ENCODE peak calls at places on chromosome 9, in seven cellular contexts. V is psoas muscle, N is cardiac muscle cell, B is heart left ventricle, F is PC-3, S is Peyer's patch, G is left ventricle myocardium inferior. C is an unnamed sample. For H3K9me3, the result is how much of the 10 kb centered on the place peaks cover.

GRCh38 chr9:36855443-36856315 is 178.4 kb downstream of the PAX5 start:
- DNase-seq in S (no peak), B (no peak), G (no peak), V (no peak), F (peak), N (peak), C (no peak)

GRCh38 chr9:19181002-19181401 is 49.5 kb upstream of the DENND4C start:
- DNase-seq in S (no peak), N (no peak), V (no peak), G (no peak), F (no peak), B (no peak), C (no peak)

GRCh38 chr9:125438506-125439433 is 177.1 kb downstream of the GAPVD1 start:
- DNase-seq in N (no peak), G (no peak), V (no peak), B (no peak), S (no peak), F (no peak), C (no peak)

GRCh38 chr9:82890865-82891264 is 172.1 kb downstream of the RASEF start:
- DNase-seq in N (no peak), B (no peak), G (no peak), S (no peak), F (no peak), V (no peak), C (no peak)

GRCh38 chr9:90826326-90827020 is 24.9 kb downstream of the SYK start:
- DNase-seq in S (no peak), G (no peak), N (no peak), B (no peak), V (no peak), F (no peak), C (no peak)

GRCh38 chr9:134384811-134385479 is 58.7 kb downstream of the RXRA start:
- DNase-seq in S (no peak), N (no peak), F (peak), B (no peak), V (no peak), G (no peak), C (no peak)

GRCh38 chr9:27165670-27166069 is 56.6 kb downstream of the TEK start:
- DNase-seq in N (no peak), V (no peak), G (no peak), S (no peak), F (no peak), B (no peak), C (no peak)

GRCh38 chr9:133133680-133134418 is 12.8 kb upstream of the RALGDS start:
- DNase-seq in F (peak), G (peak), N (peak), S (peak), B (peak), V (peak), C (peak)

GRCh38 chr9:98011122-98011521 is 28.0 kb downstream of the ANP32B start:
- DNase-seq in B (no peak), F (no peak), G (no peak), N (no peak), S (no peak), V (no peak), C (no peak)

GRCh38 chr9:89550516-89550915 is 52.6 kb upstream of the SEMA4D start:
- DNase-seq in B (no peak), V (no peak), G (no peak), N (no peak), F (no peak), S (no peak), C (no peak)

GRCh38 chr9:89555426-89556375 is 49.1 kb upstream of the GADD45G start:
- DNase-seq in F (no peak), B (no peak), G (no peak), S (no peak), V (no peak), N (no peak), C (no peak)

GRCh38 chr9:89555016-89555415 is 49.8 kb upstream of the GADD45G start:
- DNase-seq in B (no peak), S (no peak), G (no peak), V (no peak), N (no peak), F (no peak), C (no peak)

GRCh38 chr9:89553451-89554020 is 51.3 kb upstream of the GADD45G start:
- DNase-seq in S (no peak), V (no peak), G (no peak), B (no peak), N (no peak), F (no peak), C (no peak)

GRCh38 chr9:89554307-89554706 is 50.5 kb upstream of the GADD45G start:
- DNase-seq in V (no peak), B (no peak), F (no peak), G (no peak), N (no peak), S (no peak), C (no peak)
- TF ChIP-seq CTCF in V (no peak), B (no peak), F (no peak), G (no peak), N (no peak), S (no peak), C (no peak)

DNA sequence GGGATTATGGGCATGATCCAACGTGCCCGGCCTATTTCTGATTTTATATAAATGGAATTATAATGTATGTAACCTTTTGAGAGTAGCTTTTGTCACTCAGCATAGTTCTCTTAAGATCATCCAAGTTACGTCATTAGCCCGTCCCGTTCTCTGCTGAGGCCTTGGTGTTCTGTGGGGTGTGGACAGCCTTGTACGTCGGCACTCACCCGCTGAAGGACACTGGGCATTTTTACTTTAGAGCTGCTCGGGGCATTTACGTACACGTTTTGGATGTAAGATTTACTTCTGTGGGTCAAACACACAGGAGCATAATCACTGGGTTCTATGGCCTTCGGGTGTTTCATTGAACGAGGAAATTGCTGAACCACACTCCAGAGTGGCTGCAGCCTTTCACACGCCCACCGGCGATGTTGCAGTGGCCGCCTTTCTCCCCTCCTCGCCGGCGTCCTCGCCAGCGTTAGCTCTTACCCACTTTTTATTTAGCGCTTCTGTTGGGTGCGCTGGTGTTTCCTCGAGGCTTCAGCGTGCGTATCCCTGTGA is 101.8 kb downstream of the EHMT1 start:
- DNase-seq in F (no peak), N (no peak), B (no peak), G (no peak), V (no peak), S (no peak), C (no peak)
- H3K9me3 ChIP-seq in F (under half), N (under half), B (under half), G (under half), V (under half), S (under half), C (under half)

GRCh38 chr9:128636024-128636390 is 20.6 kb downstream of the DYNC2I2 start:
- DNase-seq in B (peak), S (peak), N (peak), V (peak), G (peak), F (peak), C (peak)
- TF ChIP-seq CTCF in B (peak), S (no peak), N (peak), V (no peak), G (peak), F (peak), C (peak)

GRCh38 chr9:11328326-11328725 is 715.5 kb upstream of the PTPRD start:
- DNase-seq in V (no peak), N (no peak), S (no peak), F (no peak), G (no peak), B (no peak), C (no peak)
- H3K9me3 ChIP-seq in V (under half), N (under half), S (under half), F (under half), G (under half), B (under half), C (under half)

GRCh38 chr9:126483468-126484056 is 130.2 kb upstream of the LMX1B start:
- DNase-seq in V (no peak), B (no peak), F (no peak), N (no peak), G (no peak), S (no peak), C (no peak)
- TF ChIP-seq CTCF in V (no peak), B (no peak), F (no peak), N (no peak), G (no peak), S (no peak), C (no peak)

GRCh38 chr9:5712651-5713360 is 83.9 kb downstream of the RIC1 start:
- DNase-seq in F (no peak), V (no peak), B (no peak), S (no peak), G (no peak), N (no peak), C (no peak)
- H3K9me3 ChIP-seq in F (under half), V (under half), B (under half), S (under half), G (under half), N (under half), C (under half)

GRCh38 chr9:105541838-105542237 is 16.1 kb upstream of the FKTN start:
- DNase-seq in F (no peak), B (no peak), G (no peak), N (no peak), V (no peak), S (no peak), C (no peak)

GRCh38 chr9:105535920-105536668 is 21.8 kb upstream of the FKTN start:
- DNase-seq in B (no peak), F (no peak), S (no peak), G (no peak), V (no peak), N (no peak), C (no peak)

DNA sequence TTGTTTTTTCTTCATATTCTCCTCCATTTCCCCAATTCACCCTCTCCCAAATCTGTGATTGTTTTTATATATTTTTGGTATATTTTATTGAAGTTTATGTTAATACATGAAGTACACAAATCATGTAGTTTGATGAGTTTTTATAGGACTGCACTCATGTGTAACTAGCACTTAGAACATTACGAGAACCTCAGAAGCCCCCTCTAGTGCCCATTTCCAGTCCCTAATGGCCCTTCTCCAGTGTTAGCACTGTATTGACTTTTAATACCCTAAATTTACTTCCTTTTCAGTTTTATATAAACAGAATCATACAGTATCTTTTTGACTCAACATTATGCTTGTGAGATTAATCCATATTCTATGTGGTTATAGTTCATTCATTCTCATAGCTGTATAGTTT is 18.5 kb upstream of the FKTN start:
- DNase-seq in V (no peak), B (no peak), F (peak), S (no peak), N (no peak), G (no peak), C (no peak)
- TF ChIP-seq CTCF in V (no peak), B (no peak), F (peak), S (no peak), N (peak), G (no peak), C (no peak)

GRCh38 chr9:105044458-105044857 is 116.5 kb upstream of the ABCA1 start:
- DNase-seq in S (no peak), N (no peak), F (no peak), V (no peak), B (peak), G (peak), C (no peak)
- H3K9me3 ChIP-seq in S (under half), N (under half), F (under half), V (under half), B (under half), G (under half), C (under half)